ENCODE peak calls at places on chromosomes 12 and 14, in four cellular contexts. D is GM03348, V is astrocyte of the cerebellum, G is PC-9. H is an unnamed sample.

GRCh38 chr12:6775775-6776174 is 3.5 kb downstream of the LAG3 start:
- DNase-seq in D (no peak), V (no peak), G (no peak), H (no peak)

GRCh38 chr14:23539209-23539866 is 12.2 kb downstream of the ZFHX2 start:
- DNase-seq in G (no peak), V (no peak), D (peak), H (peak)

GRCh38 chr12:53145861-53146260 is 34.7 kb upstream of the ZNF740 start:
- DNase-seq in V (no peak), G (no peak), D (no peak), H (no peak)

GRCh38 chr12:96083020-96083489 is 47.7 kb upstream of the LTA4H start:
- DNase-seq in G (no peak), V (no peak), D (no peak), H (no peak)

GRCh38 chr12:89369166-89369565 is 16.9 kb upstream of the DUSP6 start:
- DNase-seq in G (no peak), D (no peak), V (no peak), H (peak)

GRCh38 chr14:70097576-70098256 is 91.0 kb downstream of the SLC8A3 start:
- DNase-seq in V (no peak), G (no peak), D (no peak), H (no peak)

GRCh38 chr12:92648242-92649031 is 54.4 kb upstream of the PLEKHG7 start:
- DNase-seq in G (no peak), D (no peak), V (no peak), H (no peak)

GRCh38 chr14:56087824-56088571 is 30.2 kb upstream of the PELI2 start:
- DNase-seq in V (peak), G (no peak), D (no peak), H (no peak)

GRCh38 chr12:1502441-1502785 is 92.0 kb downstream of the FBXL14 start:
- DNase-seq in D (no peak), V (no peak), G (no peak), H (no peak)

GRCh38 chr12:3326156-3326849 is 164.7 kb upstream of the PRMT8 start:
- DNase-seq in G (no peak), D (no peak), V (no peak), H (no peak)

GRCh38 chr12:47731723-47732122 is 6.4 kb upstream of the ENDOU start:
- DNase-seq in V (no peak), D (no peak), G (no peak), H (no peak)

GRCh38 chr12:674272-674781 is 11.1 kb upstream of the NINJ2 start:
- DNase-seq in G (no peak), V (no peak), D (no peak), H (peak)